ENCODE peak calls at places on chromosomes 7 and 10, in nine cellular contexts. G is COR-L47; R is NCI-H460; P is activated CD4-positive, alpha-beta T cell treated with anti-CD3 and anti-CD28 coated beads for 36 hours; C is EH; Z is naive B cell; S is ecto neural progenitor cell; O is AG04449; B is HT-29. J is an unnamed sample.

GRCh38 chr10:127046975-127047877 is 142.0 kb downstream of the DOCK1 start:
- DNase-seq in G (no peak), R (no peak), P (no peak), C (peak), Z (no peak), S (no peak), O (no peak), B (no peak), J (no peak)

GRCh38 chr10:13224210-13224995 is 9.8 kb downstream of the UCMA start:
- DNase-seq in G (no peak), R (no peak), P (no peak), C (peak), Z (no peak), S (no peak), O (no peak), B (no peak), J (no peak)

GRCh38 chr7:142188159-142188558 is 69.7 kb downstream of the PRSS58 start:
- DNase-seq in G (no peak), R (no peak), P (no peak), C (no peak), Z (no peak), S (no peak), O (no peak), B (no peak), J (peak)

GRCh38 chr10:94212876-94213595 is 149.7 kb downstream of the NOC3L start:
- DNase-seq in G (no peak), R (no peak), P (no peak), C (no peak), Z (no peak), S (no peak), O (no peak), B (peak), J (no peak)

GRCh38 chr10:58971211-58971610 is 205.2 kb upstream of the PHYHIPL start:
- DNase-seq in G (no peak), R (no peak), P (no peak), C (no peak), Z (no peak), S (no peak), O (no peak), B (no peak), J (no peak)

GRCh38 chr10:7409045-7409731 is 1.6 kb downstream of the SFMBT2 start:
- DNase-seq in G (no peak), R (no peak), P (peak), C (no peak), Z (peak), S (peak), O (no peak), B (no peak), J (peak)

GRCh38 chr10:21624951-21625350 is 90.9 kb downstream of the MLLT10 start:
- DNase-seq in G (no peak), R (no peak), P (no peak), C (no peak), Z (no peak), S (no peak), O (no peak), B (no peak), J (no peak)

GRCh38 chr10:95864906-95865813 is 42.6 kb upstream of the CC2D2B start:
- DNase-seq in G (peak), R (peak), P (peak), C (peak), Z (peak), S (peak), O (peak), B (peak), J (peak)

GRCh38 chr7:47882635-47883034 is 65.6 kb downstream of the PKD1L1 start:
- DNase-seq in G (no peak), R (no peak), P (no peak), C (no peak), Z (no peak), S (no peak), O (no peak), B (no peak), J (no peak)

GRCh38 chr7:127948312-127948711 is 82.9 kb downstream of the LRRC4 start:
- DNase-seq in G (no peak), R (no peak), P (no peak), C (no peak), Z (no peak), S (no peak), O (no peak), B (no peak), J (no peak)

GRCh38 chr10:126062132-126063032 is 166.0 kb downstream of the FANK1 start:
- DNase-seq in G (no peak), R (peak), P (no peak), C (peak), Z (no peak), S (no peak), O (peak), B (peak), J (no peak)

GRCh38 chr7:149007146-149007545 is 21.2 kb downstream of the PDIA4 start:
- DNase-seq in G (no peak), R (no peak), P (no peak), C (no peak), Z (no peak), S (no peak), O (no peak), B (no peak), J (no peak)

GRCh38 chr10:3427846-3428442 is 255.4 kb upstream of the PITRM1 start:
- DNase-seq in G (no peak), R (no peak), P (no peak), C (no peak), Z (no peak), S (no peak), O (no peak), B (no peak), J (no peak)

GRCh38 chr10:132453470-132453861 is 56.5 kb downstream of the PWWP2B start:
- DNase-seq in G (no peak), R (no peak), P (no peak), C (no peak), Z (no peak), S (no peak), O (no peak), B (no peak), J (no peak)

GRCh38 chr7:99625321-99625720 is 8.6 kb downstream of the ZSCAN25 start:
- DNase-seq in G (no peak), R (no peak), P (peak), C (no peak), Z (no peak), S (peak), O (no peak), B (no peak), J (no peak)

GRCh38 chr10:76459016-76459415 is 1027.6 kb downstream of the LRMDA start:
- DNase-seq in G (no peak), R (no peak), P (no peak), C (no peak), Z (no peak), S (no peak), O (no peak), B (no peak), J (no peak)

GRCh38 chr10:71080381-71081228 is 131.8 kb upstream of the UNC5B start:
- DNase-seq in G (no peak), R (no peak), P (no peak), C (no peak), Z (no peak), S (peak), O (no peak), B (no peak), J (no peak)

GRCh38 chr7:50978633-50979215 is 196.0 kb upstream of the GRB10 start:
- DNase-seq in G (no peak), R (no peak), P (no peak), C (peak), Z (no peak), S (no peak), O (no peak), B (peak), J (no peak)

GRCh38 chr10:119198438-119198837 is 8.9 kb upstream of the GRK5 start:
- DNase-seq in G (no peak), R (no peak), P (peak), C (no peak), Z (no peak), S (no peak), O (no peak), B (peak), J (peak)

GRCh38 chr7:109529712-109530111 is 960.0 kb downstream of the DNAJB9 start:
- DNase-seq in G (no peak), R (no peak), P (no peak), C (no peak), Z (no peak), S (no peak), O (no peak), B (no peak), J (no peak)

GRCh38 chr10:21246178-21246577 is 279.3 kb downstream of the SKIDA1 start:
- DNase-seq in G (no peak), R (no peak), P (no peak), C (no peak), Z (no peak), S (no peak), O (no peak), B (no peak), J (no peak)

GRCh38 chr10:22682237-22683192 is 31.9 kb downstream of the PIP4K2A start:
- DNase-seq in G (no peak), R (no peak), P (peak), C (peak), Z (no peak), S (no peak), O (no peak), B (peak), J (peak)

GRCh38 chr7:112160771-112161150 is 45.4 kb downstream of the DOCK4 start:
- DNase-seq in G (no peak), R (no peak), P (no peak), C (no peak), Z (no peak), S (no peak), O (no peak), B (no peak), J (no peak)

GRCh38 chr10:6202684-6203330 is at the start of gene PFKFB3:
- DNase-seq in G (peak), R (peak), P (peak), C (peak), Z (peak), S (peak), O (no peak), B (peak), J (peak)

GRCh38 chr10:66586897-66587679 is 338.7 kb upstream of the LRRTM3 start:
- DNase-seq in G (no peak), R (no peak), P (no peak), C (no peak), Z (no peak), S (no peak), O (no peak), B (no peak), J (no peak)

GRCh38 chr7:105228555-105228954 is 160.2 kb downstream of the SRPK2 start:
- DNase-seq in G (no peak), R (no peak), P (no peak), C (no peak), Z (no peak), S (no peak), O (no peak), B (no peak), J (no peak)

GRCh38 chr10:24385776-24386175 is 176.8 kb downstream of the KIAA1217 start:
- DNase-seq in G (no peak), R (no peak), P (no peak), C (peak), Z (no peak), S (no peak), O (peak), B (no peak), J (no peak)

GRCh38 chr10:48497965-48498770 is 106.7 kb downstream of the ARHGAP22 start:
- DNase-seq in G (no peak), R (no peak), P (no peak), C (no peak), Z (no peak), S (no peak), O (no peak), B (no peak), J (no peak)

GRCh38 chr10:119221201-119221600 is 13.8 kb downstream of the GRK5 start:
- DNase-seq in G (no peak), R (no peak), P (no peak), C (peak), Z (no peak), S (no peak), O (no peak), B (no peak), J (no peak)

GRCh38 chr10:76286536-76286935 is 855.1 kb downstream of the LRMDA start:
- DNase-seq in G (no peak), R (no peak), P (no peak), C (peak), Z (no peak), S (no peak), O (no peak), B (no peak), J (no peak)

GRCh38 chr7:26900283-26900682 is 35.9 kb upstream of the SKAP2 start:
- DNase-seq in G (peak), R (no peak), P (no peak), C (no peak), Z (no peak), S (no peak), O (no peak), B (no peak), J (no peak)

GRCh38 chr10:45372251-45372951 is 1.6 kb upstream of the ALOX5 start:
- DNase-seq in G (no peak), R (no peak), P (no peak), C (no peak), Z (no peak), S (no peak), O (no peak), B (no peak), J (no peak)

GRCh38 chr10:130463876-130464360 is 327.7 kb downstream of the GLRX3 start:
- DNase-seq in G (no peak), R (no peak), P (no peak), C (no peak), Z (no peak), S (peak), O (no peak), B (no peak), J (no peak)

GRCh38 chr7:112010994-112011393 is 195.2 kb downstream of the DOCK4 start:
- DNase-seq in G (no peak), R (no peak), P (no peak), C (no peak), Z (no peak), S (no peak), O (no peak), B (no peak), J (peak)

GRCh38 chr10:74825033-74825370 is 1.4 kb upstream of the KAT6B start:
- DNase-seq in G (no peak), R (no peak), P (peak), C (peak), Z (peak), S (peak), O (no peak), B (peak), J (peak)

GRCh38 chr10:108911814-108912541 is 1011.3 kb downstream of the XPNPEP1 start:
- DNase-seq in G (no peak), R (peak), P (peak), C (peak), Z (no peak), S (peak), O (no peak), B (no peak), J (no peak)

GRCh38 chr7:30929686-30930085 is 18.0 kb downstream of the AQP1 start:
- DNase-seq in G (no peak), R (no peak), P (no peak), C (no peak), Z (no peak), S (no peak), O (no peak), B (no peak), J (no peak)

GRCh38 chr7:26151096-26151495 is 902 bp upstream of the NFE2L3 start:
- DNase-seq in G (no peak), R (no peak), P (no peak), C (no peak), Z (no peak), S (no peak), O (no peak), B (no peak), J (no peak)